ENCODE peak calls at places on chromosomes 11 and 22, in five cellular contexts. W is K562, B is A549, R is SK-N-SH, G is HepG2. X is an unnamed sample.

GRCh38 chr11:128568166-128568778 is 19.1 kb downstream of the ETS1 start:
- DNase-seq in R (no peak), B (no peak), W (no peak), G (no peak), X (no peak)

GRCh38 chr22:44818727-44819126 is 66.4 kb downstream of the ARHGAP8 start:
- DNase-seq in R (no peak), B (no peak), G (no peak), W (no peak), X (no peak)

GRCh38 chr22:35684270-35684700 is 33.4 kb upstream of the APOL5 start:
- DNase-seq in W (no peak), R (no peak), B (peak; percentile 25), G (peak; percentile 19), X (no peak)

GRCh38 chr11:69374110-69374981 is 80.4 kb downstream of the MYEOV start:
- DNase-seq in W (no peak), B (no peak), R (peak; percentile 82), G (no peak), X (no peak)

GRCh38 chr11:134560566-134561347 is 148.7 kb upstream of the B3GAT1 start:
- DNase-seq in R (peak; percentile 42), B (no peak), W (no peak), G (no peak), X (no peak)

GRCh38 chr22:38871360-38872171 is 450 bp downstream of the CBX6 start:
- DNase-seq in R (no peak), G (no peak), B (peak; percentile 19), W (peak; percentile 26), X (no peak)

GRCh38 chr11:72243567-72244316 is at the start of gene PHOX2A:
- DNase-seq in G (no peak), R (peak; percentile 95), B (no peak), W (no peak), X (no peak)

GRCh38 chr22:45429424-45429823 is 15.9 kb downstream of the RIBC2 start:
- DNase-seq in R (no peak), W (no peak), B (no peak), G (no peak), X (no peak)

GRCh38 chr11:108887436-108888238 is 222.8 kb downstream of the DDX10 start:
- DNase-seq in B (no peak), G (no peak), R (no peak), W (no peak), X (no peak)

GRCh38 chr11:108530426-108530825 is 32.2 kb upstream of the POGLUT3 start:
- DNase-seq in W (no peak), B (no peak), R (no peak), G (no peak), X (no peak)

GRCh38 chr22:38170469-38170868 is 11.2 kb downstream of the PLA2G6 start:
- DNase-seq in R (no peak), B (no peak), G (no peak), W (no peak), X (no peak)

DNA sequence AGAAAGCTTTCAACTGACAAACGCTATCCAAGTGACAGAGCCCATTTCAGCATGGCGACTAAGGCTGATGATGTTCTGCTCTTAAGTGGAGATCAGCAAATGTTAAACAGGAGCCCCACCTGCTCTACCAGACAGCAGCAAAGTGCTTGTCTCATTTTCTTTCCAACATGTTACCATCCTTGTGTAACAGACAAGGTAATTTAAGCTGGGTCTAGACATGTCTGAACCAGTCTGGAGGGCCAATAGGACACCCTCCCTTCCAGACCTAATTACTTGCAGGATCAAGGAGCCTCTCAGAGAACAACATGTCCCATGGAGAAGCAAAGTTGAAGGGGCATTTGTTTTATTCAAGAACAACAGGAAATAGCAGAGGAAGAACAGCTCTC is 3.9 kb upstream of the LMO2 start:
- DNase-seq in W (no peak), R (no peak), G (no peak), B (no peak), X (no peak)
- TF ChIP-seq REST in W (no peak), R (no peak), G (no peak), B (no peak), X (no peak)

GRCh38 chr22:22759371-22759770 is 115.0 kb downstream of the GGTLC2 start:
- DNase-seq in B (no peak), W (no peak), R (no peak), G (no peak), X (no peak)
- TF ChIP-seq EP300 in B (no peak), W (no peak), R (no peak), G (no peak), X (no peak)

GRCh38 chr22:19407649-19408606 is 23.6 kb downstream of the HIRA start:
- DNase-seq in W (peak; percentile 93), B (no peak), R (peak; percentile 76), G (no peak), X (no peak)
- TF ChIP-seq REST in W (no peak), B (no peak), R (no peak), G (no peak), X (no peak)

GRCh38 chr11:46393231-46393616 is 1.6 kb upstream of the CHRM4 start:
- DNase-seq in G (no peak), R (no peak), B (no peak), W (no peak), X (no peak)

GRCh38 chr11:46391186-46391577 is 394 bp downstream of the CHRM4 start:
- DNase-seq in R (peak; percentile 65), B (no peak), W (peak; percentile 34), G (no peak), X (no peak)

GRCh38 chr11:46391578-46392420 is at the start of gene CHRM4:
- DNase-seq in G (peak; percentile 24), W (peak; percentile 90), R (peak; percentile 94), B (peak; percentile 65), X (no peak)

GRCh38 chr11:46393759-46394158 is 2.2 kb upstream of the CHRM4 start:
- DNase-seq in W (no peak), G (no peak), B (no peak), R (no peak), X (no peak)

GRCh38 chr11:46392421-46393230 is 1.1 kb upstream of the CHRM4 start:
- DNase-seq in G (peak; percentile 66), R (peak; percentile 80), B (peak; percentile 74), W (peak; percentile 88), X (no peak)
- TF ChIP-seq EP300 in G (no peak), R (no peak), B (no peak), W (no peak), X (no peak)

DNA sequence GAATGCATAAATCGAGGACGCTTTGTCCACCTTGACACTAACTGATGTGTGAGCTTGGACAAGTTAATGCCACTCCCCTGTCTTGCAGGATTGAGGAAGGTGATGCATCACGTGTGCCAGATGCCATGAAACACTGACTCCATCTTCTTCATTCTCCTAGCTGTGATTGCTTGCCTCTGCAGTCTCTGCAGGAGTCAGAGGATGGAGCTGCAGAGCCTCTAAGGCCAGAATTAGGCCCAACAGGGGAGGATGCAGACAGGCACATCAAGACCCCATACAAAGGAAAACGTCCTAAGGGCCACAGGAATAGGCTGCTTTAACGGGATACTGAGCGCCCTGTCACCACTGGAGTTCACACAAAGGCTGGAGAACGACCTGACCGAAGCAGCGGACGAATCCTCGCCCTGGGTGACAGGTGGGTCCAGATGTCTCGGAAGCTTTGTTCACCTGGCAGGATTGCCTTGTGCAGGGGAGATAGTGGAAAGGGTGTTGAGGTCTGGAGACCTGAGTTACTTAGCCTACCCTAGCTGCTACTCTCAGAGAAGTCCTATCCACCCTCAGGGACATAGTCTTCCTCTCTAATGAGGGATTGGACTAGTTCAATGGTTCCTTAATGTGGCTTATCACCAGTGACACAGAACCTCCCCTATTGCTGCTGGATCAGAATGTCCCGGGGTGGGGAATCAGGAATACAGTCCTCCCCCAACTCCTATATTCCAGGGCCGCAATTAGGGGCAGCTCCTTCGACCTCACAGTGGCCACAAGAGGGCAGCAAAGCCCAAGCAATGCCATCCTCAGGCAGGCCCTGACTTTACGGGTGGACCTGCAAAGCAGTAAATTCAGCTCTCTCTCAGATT is 32.4 kb downstream of the DBX1 start:
- DNase-seq in W (peak; percentile 74), R (peak; percentile 84), B (peak; percentile 70), G (peak; percentile 52), X (no peak)
- TF ChIP-seq REST in W (no peak), R (no peak), B (no peak), G (no peak), X (no peak)

GRCh38 chr11:933936-934335 is 8.3 kb downstream of the AP2A2 start:
- DNase-seq in W (no peak), R (no peak), B (no peak), G (no peak), X (no peak)

GRCh38 chr11:933002-933820 is 7.5 kb downstream of the AP2A2 start:
- DNase-seq in G (no peak), W (no peak), R (no peak), B (no peak), X (no peak)

GRCh38 chr11:934437-934950 is 8.8 kb downstream of the AP2A2 start:
- DNase-seq in G (no peak), R (no peak), B (no peak), W (no peak), X (no peak)

GRCh38 chr11:931385-931784 is 5.7 kb downstream of the AP2A2 start:
- DNase-seq in R (no peak), W (no peak), G (no peak), B (no peak), X (no peak)

DNA sequence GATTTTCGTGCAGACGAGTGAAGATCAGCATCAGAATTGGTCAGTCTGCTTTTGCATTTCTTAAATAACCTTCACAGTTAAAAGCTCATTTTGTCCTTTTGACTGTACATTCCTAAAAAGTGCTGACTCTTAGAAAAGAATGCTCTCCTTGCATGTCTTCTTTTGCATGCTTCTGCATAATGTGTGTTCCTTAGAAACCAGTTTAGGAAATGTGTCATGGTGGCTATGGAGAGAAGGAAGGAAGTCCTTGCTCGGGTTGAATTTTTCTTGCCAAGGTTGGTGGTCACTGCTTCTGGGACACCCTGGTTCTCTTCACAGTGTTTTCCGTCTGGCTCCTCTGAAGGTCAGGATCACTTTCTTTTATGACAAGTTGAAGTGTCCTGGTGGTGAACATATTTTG is 6.8 kb downstream of the AP2A2 start:
- DNase-seq in W (no peak), G (no peak), R (no peak), B (no peak), X (no peak)
- TF ChIP-seq EP300 in W (no peak), G (no peak), R (no peak), B (no peak), X (no peak)

GRCh38 chr11:65927904-65928397 is 8.7 kb downstream of the DRAP1 start:
- DNase-seq in W (peak; percentile 14), B (no peak), G (no peak), R (no peak), X (peak; percentile 84)

GRCh38 chr11:65931773-65932557 is 12.7 kb downstream of the DRAP1 start:
- DNase-seq in B (no peak), G (no peak), R (no peak), W (no peak), X (no peak)

GRCh38 chr11:65925397-65925796 is 6.2 kb downstream of the DRAP1 start:
- DNase-seq in B (no peak), W (no peak), R (no peak), G (no peak), X (no peak)

GRCh38 chr11:65932558-65932919 is 12.7 kb upstream of the TSGA10IP start:
- DNase-seq in R (no peak), W (peak; percentile 61), G (no peak), B (peak; percentile 47), X (no peak)

GRCh38 chr11:65928667-65929066 is 9.4 kb downstream of the DRAP1 start:
- DNase-seq in W (peak; percentile 28), G (no peak), B (no peak), R (no peak), X (no peak)
- TF ChIP-seq REST in W (no peak), G (no peak), B (no peak), R (no peak), X (no peak)

X was measured in GM12878.